ENCODE peak calls at places on chromosome X, in five cellular contexts. L is sigmoid colon, X is ovary, A is activated T-cell treated with anti-CD3 and anti-CD28 coated beads for 24 hours, N is amygdala. T is an unnamed sample.

GRCh38 chrX:23503835-23504539 is 163.3 kb upstream of the PRDX4 start:
- DNase-seq in N (no peak), L (peak; percentile 57), A (no peak), X (no peak), T (no peak)

GRCh38 chrX:13427441-13428054 is 107.7 kb upstream of the ATXN3L start:
- DNase-seq in A (no peak), X (no peak), N (no peak), L (no peak), T (no peak)

GRCh38 chrX:131802836-131803626 is 220.1 kb upstream of the STK26 start:
- DNase-seq in X (peak; percentile 80), N (no peak), L (peak; percentile 88), A (no peak), T (peak; percentile 28)

GRCh38 chrX:57227691-57228090 is 58.8 kb upstream of the FAAH2 start:
- DNase-seq in L (no peak), X (no peak), A (no peak), N (no peak), T (peak; percentile 17)

GRCh38 chrX:45295587-45295986 is 94.9 kb upstream of the DIPK2B start:
- DNase-seq in X (no peak), L (no peak), A (no peak), N (no peak), T (no peak)

GRCh38 chrX:372856-373640 is 13.7 kb downstream of the PPP2R3B start:
- DNase-seq in X (no peak), N (no peak), A (no peak), L (no peak), T (no peak)

GRCh38 chrX:10175317-10175871 is 18.6 kb downstream of the CLCN4 start:
- DNase-seq in L (peak; percentile 74), N (no peak), X (peak; percentile 46), A (no peak), T (no peak)

GRCh38 chrX:40179333-40179732 is 81.6 kb upstream of the BCOR start:
- DNase-seq in L (no peak), X (no peak), A (no peak), N (no peak), T (no peak)

GRCh38 chrX:48489296-48489695 is 13.3 kb downstream of the FTSJ1 start:
- DNase-seq in X (no peak), N (no peak), L (no peak), A (no peak), T (no peak)

GRCh38 chrX:66602381-66602938 is 36.4 kb downstream of the EDA2R start:
- DNase-seq in N (peak; percentile 12), L (no peak), X (no peak), A (no peak), T (peak; percentile 11)

GRCh38 chrX:139554991-139555675 is 24.6 kb downstream of the F9 start:
- DNase-seq in L (no peak), X (no peak), N (no peak), A (no peak), T (peak; percentile 18)

GRCh38 chrX:69493193-69493592 is 10.9 kb upstream of the NALF2 start:
- DNase-seq in N (no peak), A (peak; percentile 4), L (no peak), X (no peak), T (peak; percentile 64)

GRCh38 chrX:13009256-13009655 is 34.3 kb downstream of the TMSB4X start:
- DNase-seq in A (no peak), X (no peak), L (no peak), N (no peak), T (no peak)

GRCh38 chrX:17710836-17711235 is 26.5 kb upstream of the SCML1 start:
- DNase-seq in N (peak; percentile 5), A (no peak), X (no peak), L (no peak), T (no peak)

GRCh38 chrX:51894697-51895336 is 1.4 kb downstream of the MAGED1 start:
- DNase-seq in L (peak; percentile 68), X (peak; percentile 33), N (no peak), A (no peak), T (peak; percentile 22)

GRCh38 chrX:21675931-21676330 is 17.8 kb upstream of the KLHL34 start:
- DNase-seq in X (no peak), N (no peak), A (no peak), L (no peak), T (no peak)

GRCh38 chrX:53716328-53717088 is 30.0 kb upstream of the HUWE1 start:
- DNase-seq in L (no peak), X (no peak), N (no peak), A (peak; percentile 37), T (no peak)

GRCh38 chrX:155767101-155767878 is 113.9 kb upstream of the VAMP7 start:
- DNase-seq in N (peak; percentile 9), L (peak; percentile 71), X (peak; percentile 44), A (peak; percentile 1), T (peak; percentile 42)

GRCh38 chrX:10108288-10108687 is 48.5 kb upstream of the CLCN4 start:
- DNase-seq in N (no peak), X (no peak), L (no peak), A (no peak), T (no peak)

GRCh38 chrX:114049063-114049462 is 534.8 kb upstream of the HTR2C start:
- DNase-seq in X (no peak), L (no peak), A (no peak), N (no peak), T (no peak)

GRCh38 chrX:11770320-11770719 is 12.3 kb downstream of the MSL3 start:
- DNase-seq in A (no peak), L (no peak), X (peak; percentile 31), N (no peak), T (peak; percentile 17)